ENCODE peak calls at places on chromosome 1, in five cellular contexts. One of them, this sample, is unnamed.

GRCh38 chr1:93666613-93667384 is 14.8 kb downstream of the BCAR3 start:
- DNase-seq in stimulated activated naive CD8-positive, alpha-beta T cell treated with anti-CD3 and anti-CD28 coated beads, Interleukin-15, Interleukin-2, amounts not matched to agents 100 U/mL and 50 U/mL, for 24 hours: no peak
- DNase-seq in astrocyte of the hippocampus: peak; percentile 68
- DNase-seq in activated T-helper 1 cell treated with anti-CD3 and anti-CD28 coated beads, Interleukin-2, amount 50 U/mL, for 16 hours: no peak
- DNase-seq in omental fat pad: no peak
- DNase-seq in this sample: no peak

GRCh38 chr1:152186556-152187285 is 27.7 kb upstream of the RPTN start:
- DNase-seq in stimulated activated naive CD8-positive, alpha-beta T cell treated with anti-CD3 and anti-CD28 coated beads, Interleukin-15, Interleukin-2, amounts not matched to agents 100 U/mL and 50 U/mL, for 24 hours: no peak
- DNase-seq in astrocyte of the hippocampus: peak; percentile 46
- DNase-seq in activated T-helper 1 cell treated with anti-CD3 and anti-CD28 coated beads, Interleukin-2, amount 50 U/mL, for 16 hours: no peak
- DNase-seq in omental fat pad: no peak
- DNase-seq in this sample: no peak

GRCh38 chr1:15156807-15157380 is 3.3 kb downstream of the TMEM51 start:
- DNase-seq in stimulated activated naive CD8-positive, alpha-beta T cell treated with anti-CD3 and anti-CD28 coated beads, Interleukin-15, Interleukin-2, amounts not matched to agents 100 U/mL and 50 U/mL, for 24 hours: no peak
- DNase-seq in astrocyte of the hippocampus: no peak
- DNase-seq in activated T-helper 1 cell treated with anti-CD3 and anti-CD28 coated beads, Interleukin-2, amount 50 U/mL, for 16 hours: no peak
- DNase-seq in omental fat pad: no peak
- DNase-seq in this sample: no peak

GRCh38 chr1:181094813-181095212 is 6.3 kb downstream of the IER5 start:
- DNase-seq in stimulated activated naive CD8-positive, alpha-beta T cell treated with anti-CD3 and anti-CD28 coated beads, Interleukin-15, Interleukin-2, amounts not matched to agents 100 U/mL and 50 U/mL, for 24 hours: no peak
- DNase-seq in astrocyte of the hippocampus: peak; percentile 93
- DNase-seq in activated T-helper 1 cell treated with anti-CD3 and anti-CD28 coated beads, Interleukin-2, amount 50 U/mL, for 16 hours: no peak
- DNase-seq in omental fat pad: no peak
- DNase-seq in this sample: peak; percentile 16

GRCh38 chr1:29706936-29707335 is 470.6 kb downstream of the PTPRU start:
- DNase-seq in stimulated activated naive CD8-positive, alpha-beta T cell treated with anti-CD3 and anti-CD28 coated beads, Interleukin-15, Interleukin-2, amounts not matched to agents 100 U/mL and 50 U/mL, for 24 hours: peak; percentile 48
- DNase-seq in astrocyte of the hippocampus: peak; percentile 88
- DNase-seq in activated T-helper 1 cell treated with anti-CD3 and anti-CD28 coated beads, Interleukin-2, amount 50 U/mL, for 16 hours: no peak
- DNase-seq in omental fat pad: no peak
- DNase-seq in this sample: no peak

GRCh38 chr1:207603777-207604176 is 41.2 kb upstream of the CR1L start:
- DNase-seq in stimulated activated naive CD8-positive, alpha-beta T cell treated with anti-CD3 and anti-CD28 coated beads, Interleukin-15, Interleukin-2, amounts not matched to agents 100 U/mL and 50 U/mL, for 24 hours: no peak
- DNase-seq in astrocyte of the hippocampus: no peak
- DNase-seq in activated T-helper 1 cell treated with anti-CD3 and anti-CD28 coated beads, Interleukin-2, amount 50 U/mL, for 16 hours: no peak
- DNase-seq in omental fat pad: no peak
- DNase-seq in this sample: no peak

GRCh38 chr1:211813590-211813989 is 17.0 kb downstream of the LPGAT1 start:
- DNase-seq in stimulated activated naive CD8-positive, alpha-beta T cell treated with anti-CD3 and anti-CD28 coated beads, Interleukin-15, Interleukin-2, amounts not matched to agents 100 U/mL and 50 U/mL, for 24 hours: no peak
- DNase-seq in astrocyte of the hippocampus: peak; percentile 84
- DNase-seq in activated T-helper 1 cell treated with anti-CD3 and anti-CD28 coated beads, Interleukin-2, amount 50 U/mL, for 16 hours: no peak
- DNase-seq in omental fat pad: no peak
- DNase-seq in this sample: no peak

GRCh38 chr1:39828734-39829133 is 40.1 kb upstream of the BMP8B start:
- DNase-seq in stimulated activated naive CD8-positive, alpha-beta T cell treated with anti-CD3 and anti-CD28 coated beads, Interleukin-15, Interleukin-2, amounts not matched to agents 100 U/mL and 50 U/mL, for 24 hours: no peak
- DNase-seq in astrocyte of the hippocampus: no peak
- DNase-seq in activated T-helper 1 cell treated with anti-CD3 and anti-CD28 coated beads, Interleukin-2, amount 50 U/mL, for 16 hours: no peak
- DNase-seq in omental fat pad: no peak
- DNase-seq in this sample: no peak

GRCh38 chr1:44571712-44572571 is 102.3 kb downstream of the TMEM53 start:
- DNase-seq in stimulated activated naive CD8-positive, alpha-beta T cell treated with anti-CD3 and anti-CD28 coated beads, Interleukin-15, Interleukin-2, amounts not matched to agents 100 U/mL and 50 U/mL, for 24 hours: no peak
- DNase-seq in astrocyte of the hippocampus: no peak
- DNase-seq in activated T-helper 1 cell treated with anti-CD3 and anti-CD28 coated beads, Interleukin-2, amount 50 U/mL, for 16 hours: no peak
- DNase-seq in omental fat pad: no peak
- DNase-seq in this sample: no peak

GRCh38 chr1:23099171-23099536 is 69.5 kb downstream of the LUZP1 start:
- DNase-seq in stimulated activated naive CD8-positive, alpha-beta T cell treated with anti-CD3 and anti-CD28 coated beads, Interleukin-15, Interleukin-2, amounts not matched to agents 100 U/mL and 50 U/mL, for 24 hours: no peak
- DNase-seq in astrocyte of the hippocampus: no peak
- DNase-seq in activated T-helper 1 cell treated with anti-CD3 and anti-CD28 coated beads, Interleukin-2, amount 50 U/mL, for 16 hours: no peak
- DNase-seq in omental fat pad: no peak
- DNase-seq in this sample: no peak

GRCh38 chr1:205983925-205984725 is 19.1 kb downstream of the RAB7B start:
- DNase-seq in stimulated activated naive CD8-positive, alpha-beta T cell treated with anti-CD3 and anti-CD28 coated beads, Interleukin-15, Interleukin-2, amounts not matched to agents 100 U/mL and 50 U/mL, for 24 hours: peak; percentile 44
- DNase-seq in astrocyte of the hippocampus: peak; percentile 78
- DNase-seq in activated T-helper 1 cell treated with anti-CD3 and anti-CD28 coated beads, Interleukin-2, amount 50 U/mL, for 16 hours: no peak
- DNase-seq in omental fat pad: no peak
- DNase-seq in this sample: peak; percentile 56

GRCh38 chr1:3999941-4000735 is 100.1 kb upstream of the C1orf174 start:
- DNase-seq in stimulated activated naive CD8-positive, alpha-beta T cell treated with anti-CD3 and anti-CD28 coated beads, Interleukin-15, Interleukin-2, amounts not matched to agents 100 U/mL and 50 U/mL, for 24 hours: no peak
- DNase-seq in astrocyte of the hippocampus: no peak
- DNase-seq in activated T-helper 1 cell treated with anti-CD3 and anti-CD28 coated beads, Interleukin-2, amount 50 U/mL, for 16 hours: no peak
- DNase-seq in omental fat pad: no peak
- DNase-seq in this sample: no peak

This sample was measured in tibial nerve.